ENCODE peak calls at places on chromosomes 7 and 10, in six cellular contexts. One of them, this sample, is unnamed.

GRCh38 chr7:70435634-70436033 is 696.3 kb upstream of the GALNT17 start:
- DNase-seq in AG10803: no peak
- DNase-seq in WTC11: no peak
- DNase-seq in HL-60: no peak
- DNase-seq in colonic mucosa: no peak
- DNase-seq in upper lobe of right lung: no peak
- DNase-seq in this sample: no peak

GRCh38 chr7:5408777-5409176 is 14.9 kb downstream of the TNRC18 start:
- DNase-seq in colonic mucosa: no peak
- DNase-seq in WTC11: no peak
- DNase-seq in HL-60: no peak
- DNase-seq in upper lobe of right lung: no peak
- DNase-seq in AG10803: peak
- DNase-seq in this sample: no peak

GRCh38 chr7:36303202-36304098 is 86.2 kb upstream of the ANLN start:
- DNase-seq in HL-60: no peak
- DNase-seq in colonic mucosa: peak
- DNase-seq in WTC11: no peak
- DNase-seq in AG10803: peak
- DNase-seq in upper lobe of right lung: peak
- DNase-seq in this sample: no peak

GRCh38 chr10:18625906-18626305 is 25.5 kb downstream of the NSUN6 start:
- DNase-seq in AG10803: no peak
- DNase-seq in HL-60: no peak
- DNase-seq in colonic mucosa: no peak
- DNase-seq in WTC11: no peak
- DNase-seq in upper lobe of right lung: no peak
- DNase-seq in this sample: no peak

GRCh38 chr7:73683916-73684693 is 708 bp downstream of the BUD23 start:
- DNase-seq in upper lobe of right lung: no peak
- DNase-seq in WTC11: no peak
- DNase-seq in HL-60: no peak
- DNase-seq in AG10803: no peak
- DNase-seq in colonic mucosa: no peak
- DNase-seq in this sample: no peak

GRCh38 chr7:124724516-124725192 is 40.9 kb downstream of the GPR37 start:
- DNase-seq in colonic mucosa: no peak
- DNase-seq in AG10803: no peak
- DNase-seq in HL-60: no peak
- DNase-seq in WTC11: no peak
- DNase-seq in upper lobe of right lung: no peak
- DNase-seq in this sample: peak

GRCh38 chr7:139753693-139754111 is 24.1 kb downstream of the HIPK2 start:
- DNase-seq in WTC11: no peak
- DNase-seq in colonic mucosa: peak
- DNase-seq in HL-60: no peak
- DNase-seq in AG10803: no peak
- DNase-seq in upper lobe of right lung: no peak
- DNase-seq in this sample: no peak

GRCh38 chr7:129655801-129656200 is 44.3 kb downstream of the NRF1 start:
- DNase-seq in HL-60: no peak
- DNase-seq in WTC11: no peak
- DNase-seq in upper lobe of right lung: no peak
- DNase-seq in AG10803: no peak
- DNase-seq in colonic mucosa: no peak
- DNase-seq in this sample: no peak

GRCh38 chr7:76403780-76404494 is 5.6 kb downstream of the SSC4D start:
- DNase-seq in colonic mucosa: peak
- DNase-seq in AG10803: no peak
- DNase-seq in WTC11: no peak
- DNase-seq in upper lobe of right lung: no peak
- DNase-seq in HL-60: peak
- DNase-seq in this sample: no peak

GRCh38 chr10:110165239-110165638 is 42.2 kb upstream of the MXI1 start:
- DNase-seq in AG10803: no peak
- DNase-seq in HL-60: no peak
- DNase-seq in upper lobe of right lung: no peak
- DNase-seq in colonic mucosa: no peak
- DNase-seq in WTC11: no peak
- DNase-seq in this sample: no peak

GRCh38 chr7:54792383-54792782 is 33.4 kb upstream of the SEC61G start:
- DNase-seq in HL-60: no peak
- DNase-seq in AG10803: no peak
- DNase-seq in colonic mucosa: no peak
- DNase-seq in WTC11: no peak
- DNase-seq in upper lobe of right lung: no peak
- DNase-seq in this sample: no peak

GRCh38 chr10:48470893-48471805 is 133.7 kb downstream of the ARHGAP22 start:
- DNase-seq in AG10803: peak
- DNase-seq in upper lobe of right lung: peak
- DNase-seq in WTC11: no peak
- DNase-seq in HL-60: no peak
- DNase-seq in colonic mucosa: peak
- DNase-seq in this sample: no peak

GRCh38 chr7:108723343-108723957 is 153.8 kb downstream of the DNAJB9 start:
- DNase-seq in AG10803: no peak
- DNase-seq in upper lobe of right lung: no peak
- DNase-seq in colonic mucosa: no peak
- DNase-seq in WTC11: no peak
- DNase-seq in HL-60: no peak
- DNase-seq in this sample: peak

GRCh38 chr10:49395741-49396665 is at the start of gene DRGX:
- DNase-seq in upper lobe of right lung: no peak
- DNase-seq in HL-60: no peak
- DNase-seq in WTC11: peak
- DNase-seq in colonic mucosa: no peak
- DNase-seq in AG10803: no peak
- DNase-seq in this sample: no peak

GRCh38 chr10:119159332-119159731 is 6.2 kb downstream of the SFXN4 start:
- DNase-seq in upper lobe of right lung: no peak
- DNase-seq in HL-60: no peak
- DNase-seq in WTC11: no peak
- DNase-seq in colonic mucosa: no peak
- DNase-seq in AG10803: no peak
- DNase-seq in this sample: no peak

GRCh38 chr7:151900591-151901312 is 23.8 kb upstream of the PRKAG2 start:
- DNase-seq in colonic mucosa: no peak
- DNase-seq in HL-60: no peak
- DNase-seq in upper lobe of right lung: no peak
- DNase-seq in AG10803: peak
- DNase-seq in WTC11: no peak
- DNase-seq in this sample: no peak

GRCh38 chr7:87628780-87629569 is 777 bp downstream of the RUNDC3B start:
- DNase-seq in AG10803: no peak
- DNase-seq in HL-60: no peak
- DNase-seq in WTC11: peak
- DNase-seq in colonic mucosa: peak
- DNase-seq in upper lobe of right lung: peak
- DNase-seq in this sample: peak

GRCh38 chr10:114697061-114697598 is 39.1 kb upstream of the ABLIM1 start:
- DNase-seq in WTC11: no peak
- DNase-seq in AG10803: no peak
- DNase-seq in colonic mucosa: no peak
- DNase-seq in HL-60: no peak
- DNase-seq in upper lobe of right lung: peak
- DNase-seq in this sample: no peak

GRCh38 chr10:51699475-51700227 is at the start of gene CSTF2T:
- DNase-seq in HL-60: peak
- DNase-seq in upper lobe of right lung: peak
- DNase-seq in WTC11: peak
- DNase-seq in colonic mucosa: peak
- DNase-seq in AG10803: peak
- DNase-seq in this sample: peak

GRCh38 chr10:59138052-59138451 is 38.4 kb upstream of the PHYHIPL start:
- DNase-seq in upper lobe of right lung: no peak
- DNase-seq in HL-60: no peak
- DNase-seq in AG10803: no peak
- DNase-seq in WTC11: no peak
- DNase-seq in colonic mucosa: no peak
- DNase-seq in this sample: no peak

GRCh38 chr10:133039823-133040704 is 47.7 kb upstream of the ADGRA1 start:
- DNase-seq in AG10803: no peak
- DNase-seq in WTC11: no peak
- DNase-seq in upper lobe of right lung: no peak
- DNase-seq in HL-60: no peak
- DNase-seq in colonic mucosa: peak
- DNase-seq in this sample: no peak

GRCh38 chr7:132116369-132116768 is 459.9 kb downstream of the PLXNA4 start:
- DNase-seq in upper lobe of right lung: no peak
- DNase-seq in AG10803: peak
- DNase-seq in colonic mucosa: no peak
- DNase-seq in WTC11: no peak
- DNase-seq in HL-60: no peak
- DNase-seq in this sample: no peak

GRCh38 chr7:127021857-127022256 is 230.9 kb downstream of the GRM8 start:
- DNase-seq in colonic mucosa: no peak
- DNase-seq in AG10803: no peak
- DNase-seq in WTC11: no peak
- DNase-seq in upper lobe of right lung: no peak
- DNase-seq in HL-60: no peak
- DNase-seq in this sample: no peak

GRCh38 chr7:144670251-144670650 is 165.6 kb downstream of the TPK1 start:
- DNase-seq in HL-60: no peak
- DNase-seq in AG10803: no peak
- DNase-seq in WTC11: no peak
- DNase-seq in upper lobe of right lung: no peak
- DNase-seq in colonic mucosa: no peak
- DNase-seq in this sample: no peak
- TF ChIP-seq CTCF in HL-60: no peak
- TF ChIP-seq CTCF in AG10803: no peak
- TF ChIP-seq CTCF in WTC11: no peak
- TF ChIP-seq CTCF in upper lobe of right lung: peak
- TF ChIP-seq CTCF in colonic mucosa: no peak
- TF ChIP-seq CTCF in this sample: no peak

GRCh38 chr7:100089458-100090201 is 861 bp downstream of the COPS6 start:
- DNase-seq in AG10803: peak
- DNase-seq in HL-60: no peak
- DNase-seq in WTC11: no peak
- DNase-seq in upper lobe of right lung: no peak
- DNase-seq in colonic mucosa: no peak
- DNase-seq in this sample: no peak
- TF ChIP-seq CTCF in AG10803: no peak
- TF ChIP-seq CTCF in HL-60: no peak
- TF ChIP-seq CTCF in WTC11: no peak
- TF ChIP-seq CTCF in upper lobe of right lung: no peak
- TF ChIP-seq CTCF in colonic mucosa: no peak
- TF ChIP-seq CTCF in this sample: no peak

DNA sequence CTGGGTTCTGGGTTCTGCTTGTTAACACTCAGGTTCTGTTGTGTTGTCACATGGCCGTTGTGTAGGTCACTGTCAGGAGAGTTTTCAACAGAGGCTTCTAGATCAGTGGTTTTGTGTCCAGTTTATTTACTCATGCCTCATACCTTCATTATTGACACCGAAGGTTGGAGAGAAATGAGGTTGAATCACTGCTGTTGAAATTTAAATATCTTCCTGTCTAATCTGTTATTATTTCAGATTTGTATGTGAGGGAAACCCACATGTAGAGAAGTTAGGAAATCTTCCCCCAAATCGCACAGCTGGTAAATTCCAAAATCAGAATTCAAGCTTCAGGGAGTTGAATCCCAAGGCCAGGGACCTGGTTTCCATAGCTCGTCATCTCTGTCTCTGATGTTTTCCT is 28.3 kb upstream of the KLF6 start:
- DNase-seq in AG10803: peak
- DNase-seq in WTC11: no peak
- DNase-seq in colonic mucosa: no peak
- DNase-seq in HL-60: no peak
- DNase-seq in upper lobe of right lung: no peak
- DNase-seq in this sample: no peak
- TF ChIP-seq CTCF in AG10803: no peak
- TF ChIP-seq CTCF in WTC11: no peak
- TF ChIP-seq CTCF in colonic mucosa: no peak
- TF ChIP-seq CTCF in HL-60: no peak
- TF ChIP-seq CTCF in upper lobe of right lung: no peak
- TF ChIP-seq CTCF in this sample: no peak

GRCh38 chr7:156840134-156840533 is 52.8 kb downstream of the LMBR1 start:
- DNase-seq in colonic mucosa: no peak
- DNase-seq in WTC11: no peak
- DNase-seq in HL-60: peak
- DNase-seq in AG10803: no peak
- DNase-seq in upper lobe of right lung: no peak
- DNase-seq in this sample: no peak
- TF ChIP-seq CTCF in colonic mucosa: no peak
- TF ChIP-seq CTCF in WTC11: no peak
- TF ChIP-seq CTCF in HL-60: no peak
- TF ChIP-seq CTCF in AG10803: no peak
- TF ChIP-seq CTCF in upper lobe of right lung: no peak
- TF ChIP-seq CTCF in this sample: no peak

This sample was measured in neural crest cell.